ENCODE peak calls at places on chromosomes 11 and 22, in six cellular contexts. O is activated CD8-positive, alpha-beta T cell treated with anti-CD3 and anti-CD28 coated beads for 36 hours; G is kidney; D is cardiac fibroblast; L is OCI-LY7; N is RWPE1. Y is an unnamed sample.

GRCh38 chr11:70582886-70583641 is 184.7 kb downstream of the CTTN start:
- DNase-seq in O (no peak), G (peak; percentile 38), D (no peak), L (no peak), N (no peak), Y (no peak)

GRCh38 chr11:2586091-2586792 is 113.6 kb downstream of the KCNQ1OT1 start:
- DNase-seq in O (no peak), G (peak; percentile 56), D (no peak), L (no peak), N (no peak), Y (peak; percentile 4)

GRCh38 chr22:21079493-21079892 is 33.7 kb downstream of the LRRC74B start:
- DNase-seq in O (no peak), G (no peak), D (no peak), L (no peak), N (no peak), Y (no peak)

GRCh38 chr11:130451261-130452019 is 3.0 kb downstream of the ADAMTS15 start:
- DNase-seq in O (no peak), G (no peak), D (peak; percentile 77), L (no peak), N (no peak), Y (no peak)

GRCh38 chr22:28742562-28742962 is 723 bp downstream of the HSCB start:
- DNase-seq in O (no peak), G (no peak), D (no peak), L (no peak), N (no peak), Y (no peak)

GRCh38 chr11:73114110-73114834 is 27.8 kb downstream of the FCHSD2 start:
- DNase-seq in O (no peak), G (no peak), D (no peak), L (no peak), N (peak; percentile 54), Y (no peak)

GRCh38 chr11:44380009-44380313 is 70.0 kb upstream of the ALX4 start:
- DNase-seq in O (no peak), G (no peak), D (no peak), L (no peak), N (no peak), Y (no peak)

GRCh38 chr11:409600-410471 is 5.0 kb downstream of the SIGIRR start:
- DNase-seq in O (no peak), G (peak; percentile 71), D (no peak), L (no peak), N (no peak), Y (no peak)

GRCh38 chr11:84594602-84595001 is 1032.5 kb downstream of the DLG2 start:
- DNase-seq in O (no peak), G (no peak), D (no peak), L (no peak), N (no peak), Y (no peak)

GRCh38 chr11:44244649-44245308 is 65.2 kb downstream of the ALX4 start:
- DNase-seq in O (no peak), G (no peak), D (peak; percentile 61), L (no peak), N (no peak), Y (no peak)

GRCh38 chr11:124753624-124754023 is 1.6 kb upstream of the VSIG2 start:
- DNase-seq in O (no peak), G (no peak), D (no peak), L (no peak), N (no peak), Y (no peak)

GRCh38 chr11:2380807-2381350 is 3.8 kb downstream of the CD81 start:
- DNase-seq in O (no peak), G (peak; percentile 95), D (peak; percentile 32), L (no peak), N (no peak), Y (no peak)

GRCh38 chr11:112715091-112715490 is 246.1 kb upstream of the NCAM1 start:
- DNase-seq in O (no peak), G (no peak), D (no peak), L (no peak), N (no peak), Y (no peak)

GRCh38 chr11:8720376-8720775 is 37.8 kb downstream of the RPL27A start:
- DNase-seq in O (no peak), G (no peak), D (no peak), L (no peak), N (no peak), Y (no peak)

GRCh38 chr22:31342389-31343125 is 3.6 kb downstream of the PATZ1 start:
- DNase-seq in O (peak; percentile 21), G (no peak), D (no peak), L (no peak), N (no peak), Y (no peak)

GRCh38 chr22:25666308-25666707 is 75.7 kb upstream of the MYO18B start:
- DNase-seq in O (no peak), G (peak; percentile 95), D (no peak), L (no peak), N (no peak), Y (no peak)

GRCh38 chr11:102179366-102179765 is 69.1 kb downstream of the YAP1 start:
- DNase-seq in O (no peak), G (no peak), D (no peak), L (no peak), N (no peak), Y (no peak)

GRCh38 chr22:44947029-44947428 is 62.8 kb downstream of the PHF21B start:
- DNase-seq in O (no peak), G (no peak), D (no peak), L (no peak), N (no peak), Y (no peak)

GRCh38 chr11:128879817-128880216 is 11.3 kb upstream of the KCNJ5 start:
- DNase-seq in O (no peak), G (no peak), D (no peak), L (no peak), N (no peak), Y (no peak)

GRCh38 chr11:35658028-35658948 is 4.3 kb upstream of the TRIM44 start:
- DNase-seq in O (no peak), G (no peak), D (no peak), L (no peak), N (no peak), Y (no peak)

GRCh38 chr11:66479741-66480115 is 506 bp upstream of the DPP3 start:
- DNase-seq in O (no peak), G (no peak), D (no peak), L (no peak), N (peak; percentile 89), Y (no peak)

GRCh38 chr11:122668562-122669090 is 13.1 kb downstream of the UBASH3B start:
- DNase-seq in O (peak; percentile 33), G (no peak), D (peak; percentile 95), L (peak; percentile 87), N (peak; percentile 26), Y (no peak)

DNA sequence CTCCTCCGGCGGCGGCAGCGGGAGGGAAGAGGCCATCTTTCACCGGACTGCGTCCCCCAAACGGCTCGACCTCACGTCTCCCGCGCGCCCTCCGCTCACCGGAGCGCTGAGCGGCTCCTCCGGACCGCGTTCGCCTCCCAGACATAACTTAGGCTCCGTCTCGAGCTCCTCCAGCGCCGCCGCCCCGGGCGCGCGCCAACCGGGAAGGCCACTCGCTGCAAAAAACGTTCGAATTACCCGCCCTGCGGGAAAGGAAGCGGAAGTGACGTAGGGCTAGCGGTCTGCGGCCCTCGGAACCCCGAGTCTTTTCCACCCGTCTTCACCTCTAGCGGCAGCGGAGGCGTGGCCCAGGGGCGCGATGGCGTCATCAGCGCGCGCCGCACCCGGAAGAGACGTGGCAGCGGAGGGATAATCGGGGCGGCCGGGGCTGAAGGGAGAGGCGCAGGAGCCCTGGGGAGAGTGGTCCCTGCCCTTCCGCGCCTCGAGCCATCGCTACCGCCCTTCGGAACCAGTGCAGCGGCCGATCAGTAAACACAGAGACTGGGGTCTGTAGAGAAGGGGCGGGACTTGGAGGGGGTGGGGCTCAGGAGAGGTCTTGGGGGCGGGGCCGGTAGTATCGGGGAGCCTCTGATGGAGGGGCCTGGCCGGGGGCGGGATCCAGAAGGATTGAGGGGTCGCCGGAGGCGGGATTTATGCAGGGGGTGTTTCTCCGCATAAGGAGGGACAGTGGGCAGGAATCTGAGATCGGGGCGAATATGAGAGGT is at the start of the genes CDCA5 and ZFPL1:
- DNase-seq in O (peak; percentile 96), G (peak; percentile 98), D (peak; percentile 96), L (peak; percentile 97), N (peak; percentile 97), Y (peak; percentile 93)
- TF ChIP-seq CTCF in O (no peak), G (peak; percentile 24), D (no peak), L (no peak), N (no peak), Y (peak; percentile 29)

DNA sequence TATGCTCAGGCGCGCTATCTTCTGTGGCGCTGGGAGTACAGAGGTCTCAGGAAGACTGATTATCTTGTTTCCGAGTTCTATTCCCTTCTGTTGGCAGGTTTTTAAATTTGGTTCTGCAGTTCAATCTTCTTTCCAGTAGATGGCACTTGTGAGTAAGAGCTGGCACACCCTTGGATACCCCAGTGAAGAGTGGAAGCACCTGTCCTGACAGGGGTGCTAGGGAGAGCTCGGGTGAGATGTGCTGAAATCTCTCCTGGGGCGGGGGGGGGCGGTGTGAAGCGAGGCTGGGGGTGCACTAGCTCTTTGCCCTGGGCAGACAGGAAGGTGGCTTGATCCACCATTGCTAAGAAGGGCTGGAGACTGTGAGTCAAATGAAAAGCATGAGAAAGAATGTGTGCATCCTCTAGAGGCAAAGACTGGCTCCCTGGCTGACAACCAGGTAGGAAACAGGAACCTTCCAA is 679.9 kb upstream of the CCDC179 start:
- DNase-seq in O (peak; percentile 8), G (no peak), D (peak; percentile 53), L (peak; percentile 33), N (peak; percentile 31), Y (no peak)
- TF ChIP-seq CTCF in O (peak; percentile 39), G (peak; percentile 55), D (peak; percentile 87), L (peak; percentile 80), N (peak; percentile 72), Y (peak; percentile 42)

GRCh38 chr22:23127055-23127756 is 14.6 kb downstream of the RSPH14 start:
- DNase-seq in O (no peak), G (no peak), D (no peak), L (no peak), N (no peak), Y (no peak)
- TF ChIP-seq CTCF in O (no peak), G (no peak), D (no peak), L (no peak), N (no peak), Y (no peak)

GRCh38 chr22:36991220-36991619 is 28.0 kb downstream of the TST start:
- DNase-seq in O (no peak), G (no peak), D (no peak), L (no peak), N (no peak), Y (no peak)
- TF ChIP-seq CTCF in O (no peak), G (no peak), D (no peak), L (no peak), N (no peak), Y (no peak)

GRCh38 chr11:60838132-60838531 is 3.8 kb upstream of the CCDC86 start:
- DNase-seq in O (no peak), G (no peak), D (peak; percentile 39), L (peak; percentile 36), N (no peak), Y (no peak)
- TF ChIP-seq CTCF in O (no peak), G (no peak), D (peak; percentile 42), L (peak; percentile 57), N (no peak), Y (no peak)

GRCh38 chr11:18463439-18463838 is 7.8 kb downstream of the LDHAL6A start:
- DNase-seq in O (no peak), G (no peak), D (no peak), L (no peak), N (no peak), Y (no peak)
- TF ChIP-seq CTCF in O (no peak), G (no peak), D (no peak), L (no peak), N (no peak), Y (no peak)